ENCODE peak calls at places on chromosomes 6 and 20, in nine cellular contexts. One of them, this sample, is unnamed.

GRCh38 chr20:62598761-62599194 is 43.5 kb upstream of the SLCO4A1 start:
- DNase-seq in GM23338: no peak
- DNase-seq in HL-60: no peak
- DNase-seq in endothelial cell of umbilical vein: no peak
- DNase-seq in SK-N-SH: no peak
- DNase-seq in GM12878: no peak
- DNase-seq in GM12891: no peak
- DNase-seq in stomach: peak; percentile 71
- DNase-seq in esophagus muscularis mucosa: no peak
- DNase-seq in this sample: no peak

GRCh38 chr6:112592159-112592558 is 245.0 kb downstream of the RFPL4B start:
- DNase-seq in GM12891: no peak
- DNase-seq in HL-60: no peak
- DNase-seq in stomach: no peak
- DNase-seq in GM12878: no peak
- DNase-seq in endothelial cell of umbilical vein: no peak
- DNase-seq in esophagus muscularis mucosa: no peak
- DNase-seq in SK-N-SH: no peak
- DNase-seq in GM23338: no peak
- DNase-seq in this sample: no peak

GRCh38 chr6:135128268-135128914 is 52.7 kb upstream of the MYB start:
- DNase-seq in GM12878: no peak
- DNase-seq in HL-60: no peak
- DNase-seq in esophagus muscularis mucosa: no peak
- DNase-seq in endothelial cell of umbilical vein: peak; percentile 12
- DNase-seq in SK-N-SH: no peak
- DNase-seq in stomach: no peak
- DNase-seq in GM12891: peak; percentile 29
- DNase-seq in GM23338: no peak
- DNase-seq in this sample: no peak

GRCh38 chr20:45987108-45987780 is 15.2 kb upstream of the ZNF335 start:
- DNase-seq in HL-60: peak; percentile 75
- DNase-seq in GM23338: peak; percentile 92
- DNase-seq in endothelial cell of umbilical vein: peak; percentile 64
- DNase-seq in stomach: peak; percentile 79
- DNase-seq in GM12878: no peak
- DNase-seq in SK-N-SH: peak; percentile 91
- DNase-seq in GM12891: peak; percentile 78
- DNase-seq in esophagus muscularis mucosa: no peak
- DNase-seq in this sample: peak; percentile 77

GRCh38 chr6:158756126-158756525 is 63.0 kb downstream of the EZR start:
- DNase-seq in GM12891: no peak
- DNase-seq in esophagus muscularis mucosa: no peak
- DNase-seq in stomach: peak; percentile 15
- DNase-seq in HL-60: no peak
- DNase-seq in GM23338: no peak
- DNase-seq in GM12878: no peak
- DNase-seq in SK-N-SH: peak; percentile 52
- DNase-seq in endothelial cell of umbilical vein: no peak
- DNase-seq in this sample: no peak

GRCh38 chr6:85469276-85470022 is 19.6 kb downstream of the NT5E start:
- DNase-seq in esophagus muscularis mucosa: no peak
- DNase-seq in HL-60: no peak
- DNase-seq in endothelial cell of umbilical vein: no peak
- DNase-seq in SK-N-SH: no peak
- DNase-seq in GM23338: no peak
- DNase-seq in stomach: no peak
- DNase-seq in GM12878: no peak
- DNase-seq in GM12891: no peak
- DNase-seq in this sample: no peak

GRCh38 chr6:152529364-152529763 is 107.8 kb downstream of the SYNE1 start:
- DNase-seq in HL-60: no peak
- DNase-seq in endothelial cell of umbilical vein: no peak
- DNase-seq in GM23338: no peak
- DNase-seq in GM12891: no peak
- DNase-seq in stomach: no peak
- DNase-seq in SK-N-SH: no peak
- DNase-seq in esophagus muscularis mucosa: no peak
- DNase-seq in GM12878: no peak
- DNase-seq in this sample: no peak

GRCh38 chr6:132161283-132161682 is 210.1 kb upstream of the CCN2 start:
- DNase-seq in GM23338: peak; percentile 75
- DNase-seq in SK-N-SH: no peak
- DNase-seq in endothelial cell of umbilical vein: peak; percentile 70
- DNase-seq in GM12878: no peak
- DNase-seq in esophagus muscularis mucosa: no peak
- DNase-seq in GM12891: no peak
- DNase-seq in HL-60: no peak
- DNase-seq in stomach: no peak
- DNase-seq in this sample: no peak

GRCh38 chr6:106747139-106747538 is 117.8 kb downstream of the QRSL1 start:
- DNase-seq in HL-60: no peak
- DNase-seq in endothelial cell of umbilical vein: no peak
- DNase-seq in GM12891: no peak
- DNase-seq in GM23338: no peak
- DNase-seq in stomach: no peak
- DNase-seq in SK-N-SH: no peak
- DNase-seq in GM12878: no peak
- DNase-seq in esophagus muscularis mucosa: no peak
- DNase-seq in this sample: no peak

DNA sequence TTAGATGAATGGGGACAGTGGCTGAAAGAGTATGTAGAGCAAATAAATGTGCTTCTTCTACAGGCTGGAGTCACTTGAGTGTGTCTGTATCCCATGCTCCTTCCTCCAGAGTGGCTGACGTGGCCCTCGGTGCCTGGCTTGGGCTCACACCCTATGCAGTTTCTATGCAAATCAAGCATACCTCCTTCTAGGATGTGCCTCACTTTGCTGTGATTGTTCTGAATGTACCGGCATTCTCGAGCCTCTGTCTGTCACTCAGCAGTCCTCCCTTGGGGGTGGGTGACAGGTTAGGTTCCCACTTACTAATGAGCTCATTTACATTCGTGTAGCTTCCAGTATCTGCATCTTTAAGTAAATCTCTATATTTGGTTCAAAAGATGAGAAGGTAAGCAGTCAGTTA is 55.1 kb upstream of the HDDC2 start:
- DNase-seq in stomach: no peak
- DNase-seq in endothelial cell of umbilical vein: no peak
- DNase-seq in GM12878: no peak
- DNase-seq in esophagus muscularis mucosa: no peak
- DNase-seq in GM12891: no peak
- DNase-seq in GM23338: peak; percentile 38
- DNase-seq in HL-60: no peak
- DNase-seq in SK-N-SH: no peak
- DNase-seq in this sample: no peak
- TF ChIP-seq POLR2AphosphoS5 in stomach: no peak
- TF ChIP-seq POLR2AphosphoS5 in endothelial cell of umbilical vein: no peak
- TF ChIP-seq POLR2AphosphoS5 in GM12878: no peak
- TF ChIP-seq POLR2AphosphoS5 in esophagus muscularis mucosa: no peak
- TF ChIP-seq POLR2AphosphoS5 in GM12891: no peak
- TF ChIP-seq POLR2AphosphoS5 in GM23338: no peak
- TF ChIP-seq POLR2AphosphoS5 in HL-60: no peak
- TF ChIP-seq POLR2AphosphoS5 in SK-N-SH: no peak
- TF ChIP-seq POLR2AphosphoS5 in this sample: no peak

GRCh38 chr6:5998741-5999687 is 7.7 kb downstream of the NRN1 start:
- DNase-seq in endothelial cell of umbilical vein: no peak
- DNase-seq in GM23338: peak; percentile 74
- DNase-seq in HL-60: no peak
- DNase-seq in SK-N-SH: peak; percentile 49
- DNase-seq in GM12878: no peak
- DNase-seq in esophagus muscularis mucosa: no peak
- DNase-seq in GM12891: no peak
- DNase-seq in stomach: no peak
- DNase-seq in this sample: no peak

GRCh38 chr6:5998236-5998635 is 8.5 kb downstream of the NRN1 start:
- DNase-seq in GM23338: no peak
- DNase-seq in esophagus muscularis mucosa: no peak
- DNase-seq in GM12878: no peak
- DNase-seq in HL-60: no peak
- DNase-seq in stomach: no peak
- DNase-seq in SK-N-SH: no peak
- DNase-seq in endothelial cell of umbilical vein: no peak
- DNase-seq in GM12891: no peak
- DNase-seq in this sample: no peak

GRCh38 chr6:5995705-5996686 is 10.7 kb downstream of the NRN1 start:
- DNase-seq in GM12878: no peak
- DNase-seq in endothelial cell of umbilical vein: peak; percentile 79
- DNase-seq in GM12891: no peak
- DNase-seq in stomach: no peak
- DNase-seq in GM23338: peak; percentile 92
- DNase-seq in HL-60: peak; percentile 26
- DNase-seq in esophagus muscularis mucosa: peak; percentile 92
- DNase-seq in SK-N-SH: peak; percentile 88
- DNase-seq in this sample: no peak

GRCh38 chr6:5996701-5997419 is 9.9 kb downstream of the NRN1 start:
- DNase-seq in esophagus muscularis mucosa: no peak
- DNase-seq in GM23338: peak; percentile 64
- DNase-seq in stomach: no peak
- DNase-seq in SK-N-SH: peak; percentile 77
- DNase-seq in GM12891: no peak
- DNase-seq in GM12878: no peak
- DNase-seq in HL-60: no peak
- DNase-seq in endothelial cell of umbilical vein: peak; percentile 59
- DNase-seq in this sample: no peak

DNA sequence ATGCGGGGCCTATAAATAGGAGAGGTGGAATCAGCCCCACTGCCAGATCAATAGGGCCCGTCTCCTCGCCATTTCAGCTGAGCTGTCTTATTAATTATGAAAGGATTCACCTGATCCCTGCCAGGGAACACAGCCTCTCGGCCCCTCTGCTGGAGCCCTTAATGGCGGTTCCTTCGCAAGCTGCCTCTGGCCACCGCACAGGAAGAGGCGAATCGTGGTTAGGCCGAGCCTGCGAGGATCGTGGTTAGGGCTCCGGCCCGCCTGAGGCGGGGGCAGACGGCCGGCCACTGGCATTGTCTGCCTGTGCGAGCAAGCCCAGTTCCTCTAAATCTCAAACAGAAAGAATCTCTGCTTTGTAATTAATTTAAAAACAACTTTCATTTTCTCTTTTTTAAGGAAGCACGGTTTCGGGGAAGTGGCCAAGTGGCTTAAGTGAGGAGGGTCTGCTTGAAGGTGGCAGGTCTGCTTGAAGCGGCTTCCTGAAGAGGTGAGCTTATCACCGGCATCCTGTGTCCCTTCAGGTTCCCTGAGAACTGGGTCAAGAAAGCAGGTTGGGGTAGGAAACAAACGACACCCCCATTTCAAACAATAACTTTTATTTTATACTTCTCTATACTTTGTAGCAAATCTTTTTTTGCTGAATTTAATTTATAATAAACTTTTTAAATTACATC is 9.2 kb downstream of the NRN1 start:
- DNase-seq in SK-N-SH: peak; percentile 52
- DNase-seq in GM23338: peak; percentile 70
- DNase-seq in GM12878: no peak
- DNase-seq in endothelial cell of umbilical vein: peak; percentile 49
- DNase-seq in esophagus muscularis mucosa: no peak
- DNase-seq in HL-60: peak; percentile 43
- DNase-seq in stomach: no peak
- DNase-seq in GM12891: no peak
- DNase-seq in this sample: no peak
- TF ChIP-seq POLR2AphosphoS5 in SK-N-SH: no peak
- TF ChIP-seq POLR2AphosphoS5 in GM23338: no peak
- TF ChIP-seq POLR2AphosphoS5 in GM12878: no peak
- TF ChIP-seq POLR2AphosphoS5 in endothelial cell of umbilical vein: no peak
- TF ChIP-seq POLR2AphosphoS5 in esophagus muscularis mucosa: peak; percentile 9
- TF ChIP-seq POLR2AphosphoS5 in HL-60: no peak
- TF ChIP-seq POLR2AphosphoS5 in stomach: no peak
- TF ChIP-seq POLR2AphosphoS5 in GM12891: no peak
- TF ChIP-seq POLR2AphosphoS5 in this sample: no peak

GRCh38 chr6:118659513-118660217 is 8.3 kb upstream of the CEP85L start:
- DNase-seq in GM12891: no peak
- DNase-seq in SK-N-SH: no peak
- DNase-seq in GM23338: no peak
- DNase-seq in endothelial cell of umbilical vein: no peak
- DNase-seq in stomach: peak; percentile 36
- DNase-seq in GM12878: no peak
- DNase-seq in HL-60: no peak
- DNase-seq in esophagus muscularis mucosa: no peak
- DNase-seq in this sample: no peak

GRCh38 chr6:118663993-118664985 is 12.9 kb upstream of the CEP85L start:
- DNase-seq in GM23338: no peak
- DNase-seq in esophagus muscularis mucosa: no peak
- DNase-seq in GM12878: no peak
- DNase-seq in SK-N-SH: no peak
- DNase-seq in stomach: no peak
- DNase-seq in GM12891: no peak
- DNase-seq in HL-60: no peak
- DNase-seq in endothelial cell of umbilical vein: no peak
- DNase-seq in this sample: no peak

GRCh38 chr6:118656822-118657451 is 5.5 kb upstream of the CEP85L start:
- DNase-seq in GM23338: no peak
- DNase-seq in GM12878: no peak
- DNase-seq in esophagus muscularis mucosa: no peak
- DNase-seq in HL-60: no peak
- DNase-seq in stomach: no peak
- DNase-seq in GM12891: no peak
- DNase-seq in SK-N-SH: no peak
- DNase-seq in endothelial cell of umbilical vein: no peak
- DNase-seq in this sample: no peak

GRCh38 chr6:118665011-118665410 is 13.6 kb upstream of the CEP85L start:
- DNase-seq in GM12878: no peak
- DNase-seq in stomach: no peak
- DNase-seq in HL-60: no peak
- DNase-seq in SK-N-SH: no peak
- DNase-seq in GM23338: no peak
- DNase-seq in GM12891: no peak
- DNase-seq in endothelial cell of umbilical vein: no peak
- DNase-seq in esophagus muscularis mucosa: no peak
- DNase-seq in this sample: no peak

GRCh38 chr6:118660218-118660569 is 8.8 kb upstream of the CEP85L start:
- DNase-seq in GM12891: no peak
- DNase-seq in stomach: no peak
- DNase-seq in HL-60: no peak
- DNase-seq in SK-N-SH: peak; percentile 71
- DNase-seq in GM23338: no peak
- DNase-seq in esophagus muscularis mucosa: no peak
- DNase-seq in GM12878: no peak
- DNase-seq in endothelial cell of umbilical vein: peak; percentile 48
- DNase-seq in this sample: no peak
- TF ChIP-seq POLR2AphosphoS5 in GM12891: no peak
- TF ChIP-seq POLR2AphosphoS5 in stomach: no peak
- TF ChIP-seq POLR2AphosphoS5 in HL-60: no peak
- TF ChIP-seq POLR2AphosphoS5 in SK-N-SH: no peak
- TF ChIP-seq POLR2AphosphoS5 in GM23338: no peak
- TF ChIP-seq POLR2AphosphoS5 in esophagus muscularis mucosa: no peak
- TF ChIP-seq POLR2AphosphoS5 in GM12878: no peak
- TF ChIP-seq POLR2AphosphoS5 in endothelial cell of umbilical vein: no peak
- TF ChIP-seq POLR2AphosphoS5 in this sample: no peak

DNA sequence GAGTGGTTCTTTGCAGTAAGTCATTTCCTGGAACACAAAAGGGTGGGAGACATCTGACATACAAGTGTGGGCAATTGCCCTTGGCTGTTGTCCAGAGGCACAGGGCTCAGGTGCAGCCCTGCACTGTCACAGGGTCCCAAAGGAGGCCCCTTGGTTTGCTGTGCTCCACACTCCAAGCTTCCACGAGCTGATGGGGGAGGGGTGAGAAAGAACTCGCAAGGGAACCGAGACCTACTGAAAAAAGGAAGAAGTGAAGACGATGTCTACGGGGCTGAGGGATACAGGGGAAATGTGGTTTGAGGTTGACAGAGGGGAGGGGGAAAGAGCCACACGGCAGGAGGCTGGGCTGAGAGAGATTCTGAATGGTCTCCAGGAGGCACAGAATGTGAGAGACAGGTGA is 123.3 kb downstream of the LY86 start:
- DNase-seq in endothelial cell of umbilical vein: no peak
- DNase-seq in SK-N-SH: no peak
- DNase-seq in esophagus muscularis mucosa: no peak
- DNase-seq in stomach: no peak
- DNase-seq in GM12878: peak; percentile 39
- DNase-seq in HL-60: peak; percentile 95
- DNase-seq in GM12891: no peak
- DNase-seq in GM23338: no peak
- DNase-seq in this sample: no peak
- TF ChIP-seq POLR2AphosphoS5 in endothelial cell of umbilical vein: no peak
- TF ChIP-seq POLR2AphosphoS5 in SK-N-SH: no peak
- TF ChIP-seq POLR2AphosphoS5 in esophagus muscularis mucosa: no peak
- TF ChIP-seq POLR2AphosphoS5 in stomach: no peak
- TF ChIP-seq POLR2AphosphoS5 in GM12878: no peak
- TF ChIP-seq POLR2AphosphoS5 in HL-60: no peak
- TF ChIP-seq POLR2AphosphoS5 in GM12891: no peak
- TF ChIP-seq POLR2AphosphoS5 in GM23338: no peak
- TF ChIP-seq POLR2AphosphoS5 in this sample: no peak

This sample was measured in GM12892.